ENCODE peak calls at places on chromosomes 4 and X, in nine cellular contexts. One of them, this sample, is unnamed.

GRCh38 chr4:113080050-113080449 is 30.6 kb downstream of the ANK2 start:
- DNase-seq in IMR-90: peak
- DNase-seq in tibial artery: no peak
- DNase-seq in body of pancreas: no peak
- DNase-seq in A549: peak
- DNase-seq in lung: no peak
- DNase-seq in pancreas: no peak
- DNase-seq in foreskin keratinocyte: no peak
- DNase-seq in hepatocyte: peak
- DNase-seq in this sample: no peak

GRCh38 chr4:3375688-3376087 is 66.1 kb upstream of the HGFAC start:
- DNase-seq in IMR-90: peak
- DNase-seq in tibial artery: no peak
- DNase-seq in body of pancreas: no peak
- DNase-seq in A549: no peak
- DNase-seq in lung: no peak
- DNase-seq in pancreas: no peak
- DNase-seq in foreskin keratinocyte: peak
- DNase-seq in hepatocyte: no peak
- DNase-seq in this sample: no peak

GRCh38 chrX:56796641-56797395 is 67.8 kb downstream of the NBDY start:
- DNase-seq in IMR-90: no peak
- DNase-seq in tibial artery: no peak
- DNase-seq in body of pancreas: no peak
- DNase-seq in A549: no peak
- DNase-seq in lung: peak
- DNase-seq in pancreas: no peak
- DNase-seq in foreskin keratinocyte: no peak
- DNase-seq in hepatocyte: no peak
- DNase-seq in this sample: no peak

GRCh38 chr4:18593297-18594002 is 571.9 kb upstream of the LCORL start:
- DNase-seq in IMR-90: peak
- DNase-seq in tibial artery: no peak
- DNase-seq in body of pancreas: peak
- DNase-seq in A549: peak
- DNase-seq in lung: peak
- DNase-seq in pancreas: peak
- DNase-seq in foreskin keratinocyte: peak
- DNase-seq in hepatocyte: peak
- DNase-seq in this sample: peak

GRCh38 chrX:115642304-115642703 is 81.3 kb downstream of the PLS3 start:
- DNase-seq in IMR-90: no peak
- DNase-seq in tibial artery: no peak
- DNase-seq in body of pancreas: no peak
- DNase-seq in A549: no peak
- DNase-seq in lung: no peak
- DNase-seq in pancreas: no peak
- DNase-seq in foreskin keratinocyte: no peak
- DNase-seq in hepatocyte: no peak
- DNase-seq in this sample: no peak

GRCh38 chr4:8648816-8649630 is 56.5 kb downstream of the CPZ start:
- DNase-seq in IMR-90: no peak
- DNase-seq in tibial artery: peak
- DNase-seq in body of pancreas: no peak
- DNase-seq in A549: no peak
- DNase-seq in lung: no peak
- DNase-seq in pancreas: no peak
- DNase-seq in foreskin keratinocyte: no peak
- DNase-seq in hepatocyte: no peak
- DNase-seq in this sample: peak

GRCh38 chr4:176789955-176790354 is 2.8 kb downstream of the VEGFC start:
- DNase-seq in IMR-90: peak
- DNase-seq in tibial artery: no peak
- DNase-seq in body of pancreas: no peak
- DNase-seq in A549: no peak
- DNase-seq in lung: no peak
- DNase-seq in pancreas: no peak
- DNase-seq in foreskin keratinocyte: peak
- DNase-seq in hepatocyte: peak
- DNase-seq in this sample: no peak

GRCh38 chrX:1205681-1206611 is 6.5 kb downstream of the CRLF2 start:
- DNase-seq in IMR-90: peak
- DNase-seq in tibial artery: no peak
- DNase-seq in body of pancreas: peak
- DNase-seq in A549: peak
- DNase-seq in lung: no peak
- DNase-seq in pancreas: peak
- DNase-seq in foreskin keratinocyte: peak
- DNase-seq in hepatocyte: peak
- DNase-seq in this sample: peak

GRCh38 chr4:56681158-56681848 is at the start of gene HOPX:
- DNase-seq in IMR-90: no peak
- DNase-seq in tibial artery: no peak
- DNase-seq in body of pancreas: peak
- DNase-seq in A549: no peak
- DNase-seq in lung: peak
- DNase-seq in pancreas: peak
- DNase-seq in foreskin keratinocyte: no peak
- DNase-seq in hepatocyte: peak
- DNase-seq in this sample: no peak

GRCh38 chrX:153469811-153470410 is 465 bp downstream of the HAUS7 start:
- DNase-seq in IMR-90: peak
- DNase-seq in tibial artery: no peak
- DNase-seq in body of pancreas: no peak
- DNase-seq in A549: peak
- DNase-seq in lung: no peak
- DNase-seq in pancreas: no peak
- DNase-seq in foreskin keratinocyte: no peak
- DNase-seq in hepatocyte: peak
- DNase-seq in this sample: no peak

GRCh38 chr4:6820695-6821094 is 38.2 kb downstream of the KIAA0232 start:
- DNase-seq in IMR-90: no peak
- DNase-seq in tibial artery: no peak
- DNase-seq in body of pancreas: no peak
- DNase-seq in A549: no peak
- DNase-seq in lung: no peak
- DNase-seq in pancreas: no peak
- DNase-seq in foreskin keratinocyte: no peak
- DNase-seq in hepatocyte: no peak
- DNase-seq in this sample: no peak

GRCh38 chr4:82984459-82984858 is 26.2 kb downstream of the LIN54 start:
- DNase-seq in IMR-90: peak
- DNase-seq in tibial artery: no peak
- DNase-seq in body of pancreas: no peak
- DNase-seq in A549: peak
- DNase-seq in lung: no peak
- DNase-seq in pancreas: no peak
- DNase-seq in foreskin keratinocyte: peak
- DNase-seq in hepatocyte: no peak
- DNase-seq in this sample: no peak

GRCh38 chrX:81195712-81196111 is 6.0 kb downstream of the HMGN5 start:
- DNase-seq in IMR-90: peak
- DNase-seq in tibial artery: no peak
- DNase-seq in body of pancreas: peak
- DNase-seq in A549: peak
- DNase-seq in lung: peak
- DNase-seq in pancreas: peak
- DNase-seq in foreskin keratinocyte: no peak
- DNase-seq in hepatocyte: peak
- DNase-seq in this sample: peak

GRCh38 chrX:132365490-132365889 is 123.3 kb downstream of the MBNL3 start:
- DNase-seq in IMR-90: no peak
- DNase-seq in tibial artery: no peak
- DNase-seq in body of pancreas: no peak
- DNase-seq in A549: no peak
- DNase-seq in lung: no peak
- DNase-seq in pancreas: no peak
- DNase-seq in foreskin keratinocyte: no peak
- DNase-seq in hepatocyte: no peak
- DNase-seq in this sample: no peak

DNA sequence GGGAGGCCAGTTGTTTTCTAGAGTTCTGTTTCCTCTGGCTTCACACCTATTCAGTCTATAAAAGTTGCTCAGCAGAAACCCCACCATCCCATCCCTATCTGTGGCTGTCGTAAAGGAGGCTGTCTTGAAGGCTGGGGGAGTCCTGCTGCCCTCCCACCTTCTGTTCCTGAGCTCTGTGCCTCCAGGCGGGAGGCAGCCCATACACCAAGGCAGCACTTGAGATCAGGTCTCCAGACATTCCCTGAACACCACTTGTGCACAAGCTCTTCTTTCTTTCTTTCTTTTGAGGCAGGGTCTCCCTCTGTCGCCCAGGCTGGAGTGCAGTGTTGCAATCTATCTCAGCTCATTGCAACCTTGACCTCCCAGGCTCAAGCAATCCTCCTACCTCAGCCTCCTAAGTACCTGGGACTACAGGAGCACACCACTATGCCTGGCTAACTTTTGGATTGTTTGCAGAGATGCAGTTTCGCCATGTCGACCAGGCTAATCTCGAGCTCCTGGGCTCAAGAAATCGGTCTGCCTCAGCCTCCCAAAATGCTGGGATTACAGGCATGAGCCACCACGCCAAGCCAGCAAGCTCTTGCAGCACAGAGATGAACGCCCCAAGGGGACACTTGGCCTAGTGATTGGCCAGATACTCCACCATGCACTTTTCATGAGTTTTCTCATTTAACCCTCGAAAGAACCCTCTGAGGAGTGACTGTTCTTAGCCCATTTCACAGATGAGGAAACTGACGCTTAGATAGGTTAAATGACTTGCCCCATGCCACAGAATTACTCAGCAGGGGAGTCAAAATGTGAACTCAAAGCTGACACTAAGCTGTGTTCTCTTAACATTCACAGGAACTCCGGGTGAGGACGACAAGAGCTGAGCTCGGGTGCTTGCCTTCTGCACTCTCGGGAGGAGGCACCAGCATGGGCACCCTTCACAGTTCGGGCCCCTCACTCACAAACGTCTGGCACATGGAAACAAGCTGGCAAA is 55.8 kb upstream of the ENPP6 start:
- DNase-seq in IMR-90: no peak
- DNase-seq in tibial artery: no peak
- DNase-seq in body of pancreas: no peak
- DNase-seq in A549: no peak
- DNase-seq in lung: no peak
- DNase-seq in pancreas: no peak
- DNase-seq in foreskin keratinocyte: no peak
- DNase-seq in hepatocyte: no peak
- DNase-seq in this sample: no peak
- H3K27ac ChIP-seq in IMR-90: peak
- H3K27ac ChIP-seq in tibial artery: no peak
- H3K27ac ChIP-seq in body of pancreas: no peak
- H3K27ac ChIP-seq in A549: no peak
- H3K27ac ChIP-seq in lung: no peak
- H3K27ac ChIP-seq in pancreas: no peak
- H3K27ac ChIP-seq in foreskin keratinocyte: no peak
- H3K27ac ChIP-seq in hepatocyte: no peak
- H3K27ac ChIP-seq in this sample: no peak

DNA sequence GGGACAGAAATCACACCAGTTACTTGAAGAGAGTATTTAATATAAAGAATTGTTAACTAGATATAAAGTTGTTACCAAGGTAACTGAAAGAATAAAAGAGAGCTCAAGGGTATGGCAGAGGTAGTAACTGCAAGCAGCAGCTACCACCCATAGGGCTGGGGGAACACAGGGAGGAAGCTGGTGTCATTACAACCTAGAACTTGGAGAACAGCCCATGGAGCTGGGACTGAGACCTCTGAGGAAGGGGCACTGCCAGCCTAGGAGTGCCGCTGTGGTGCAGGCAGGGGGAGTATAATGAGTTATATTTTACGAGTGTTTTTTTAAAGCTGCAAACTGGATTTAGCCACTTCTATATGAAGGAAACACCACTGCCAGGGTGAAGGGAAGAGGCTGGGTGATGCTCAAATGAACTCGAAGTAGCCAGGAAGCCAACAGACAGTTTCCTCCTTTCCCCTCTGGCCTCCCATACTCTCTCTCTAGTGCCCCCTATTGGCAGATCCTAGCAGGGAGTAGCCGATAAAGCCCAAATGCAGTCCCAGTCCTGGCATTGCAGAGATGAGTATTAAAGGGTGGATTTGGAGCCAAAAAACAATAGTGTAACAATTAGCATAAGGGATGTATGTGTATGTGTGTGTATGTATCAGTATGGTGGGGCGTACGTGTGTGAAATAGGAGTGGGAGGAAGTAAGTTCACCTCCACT is 213.7 kb upstream of the LDB2 start:
- DNase-seq in IMR-90: no peak
- DNase-seq in tibial artery: no peak
- DNase-seq in body of pancreas: no peak
- DNase-seq in A549: no peak
- DNase-seq in lung: peak
- DNase-seq in pancreas: no peak
- DNase-seq in foreskin keratinocyte: no peak
- DNase-seq in hepatocyte: peak
- DNase-seq in this sample: no peak
- TF ChIP-seq CTCF in IMR-90: peak
- TF ChIP-seq CTCF in tibial artery: no peak
- TF ChIP-seq CTCF in body of pancreas: no peak
- TF ChIP-seq CTCF in A549: no peak
- TF ChIP-seq CTCF in lung: no peak
- TF ChIP-seq CTCF in pancreas: no peak
- TF ChIP-seq CTCF in foreskin keratinocyte: peak
- TF ChIP-seq CTCF in hepatocyte: peak
- TF ChIP-seq CTCF in this sample: no peak

DNA sequence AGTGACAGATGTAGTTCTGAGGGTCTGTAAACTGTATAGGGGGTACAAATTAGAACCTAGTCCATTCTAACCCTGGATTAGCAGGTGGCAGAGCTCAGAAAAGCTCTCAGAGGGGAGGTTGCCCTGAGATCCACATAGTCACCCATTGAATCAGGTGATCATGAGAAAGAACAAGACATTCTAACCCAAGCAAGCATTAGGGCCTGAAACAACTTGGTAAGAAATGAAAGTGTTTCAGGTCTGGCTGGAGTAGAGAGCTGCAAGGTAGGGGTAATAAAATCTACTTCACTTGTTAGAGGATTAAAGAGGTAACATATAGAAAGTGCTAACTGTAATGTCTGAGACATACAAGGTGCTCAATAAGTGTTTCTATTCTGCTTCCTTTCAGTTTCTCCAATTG is 8.8 kb upstream of the BMP2K start:
- DNase-seq in IMR-90: no peak
- DNase-seq in tibial artery: no peak
- DNase-seq in body of pancreas: no peak
- DNase-seq in A549: no peak
- DNase-seq in lung: no peak
- DNase-seq in pancreas: no peak
- DNase-seq in foreskin keratinocyte: no peak
- DNase-seq in hepatocyte: no peak
- DNase-seq in this sample: no peak
- H3K27ac ChIP-seq in IMR-90: no peak
- H3K27ac ChIP-seq in tibial artery: no peak
- H3K27ac ChIP-seq in body of pancreas: no peak
- H3K27ac ChIP-seq in A549: no peak
- H3K27ac ChIP-seq in lung: no peak
- H3K27ac ChIP-seq in pancreas: no peak
- H3K27ac ChIP-seq in foreskin keratinocyte: no peak
- H3K27ac ChIP-seq in hepatocyte: no peak
- H3K27ac ChIP-seq in this sample: no peak

DNA sequence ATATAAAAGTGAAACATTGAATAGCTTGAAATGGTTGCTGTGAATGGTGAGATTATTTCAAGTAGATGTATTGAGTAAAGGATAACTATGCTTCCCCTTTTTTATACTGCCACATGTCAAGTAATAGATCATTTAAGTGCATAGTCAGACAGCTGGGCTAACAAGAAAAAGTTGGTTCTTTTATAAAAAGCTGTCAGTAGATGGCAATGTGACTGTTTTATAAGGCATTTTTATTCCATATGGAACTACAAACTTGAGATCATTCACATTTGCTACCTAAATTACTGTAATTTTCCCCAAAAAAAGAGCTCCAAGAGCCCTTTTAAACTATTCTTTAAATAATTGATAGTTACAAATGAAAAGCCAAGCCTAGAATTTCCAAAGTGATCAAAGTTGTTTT is 831.0 kb downstream of the C4orf33 start:
- DNase-seq in IMR-90: no peak
- DNase-seq in tibial artery: no peak
- DNase-seq in body of pancreas: no peak
- DNase-seq in A549: no peak
- DNase-seq in lung: no peak
- DNase-seq in pancreas: no peak
- DNase-seq in foreskin keratinocyte: no peak
- DNase-seq in hepatocyte: peak
- DNase-seq in this sample: no peak
- TF ChIP-seq CTCF in IMR-90: no peak
- TF ChIP-seq CTCF in tibial artery: no peak
- TF ChIP-seq CTCF in body of pancreas: no peak
- TF ChIP-seq CTCF in A549: peak
- TF ChIP-seq CTCF in lung: no peak
- TF ChIP-seq CTCF in pancreas: no peak
- TF ChIP-seq CTCF in foreskin keratinocyte: peak
- TF ChIP-seq CTCF in hepatocyte: peak
- TF ChIP-seq CTCF in this sample: no peak

This sample was measured in CD8-positive, alpha-beta T cell.